ENCODE peak calls at places on chromosomes 12 and 14, in seven cellular contexts. W, G, Y, Z, A, E and T are unnamed samples.

GRCh38 chr14:23068792-23069412 is 11.6 kb upstream of the CDH24 start:
- DNase-seq in Y (peak; percentile 90), E (peak; percentile 74), Z (peak; percentile 79), G (peak; percentile 92), W (no peak), A (peak; percentile 86), T (peak; percentile 95)

GRCh38 chr14:65382586-65382985 is 29.9 kb upstream of the FUT8 start:
- DNase-seq in A (no peak), Y (no peak), G (no peak), Z (no peak), W (no peak), E (no peak), T (no peak)

GRCh38 chr14:83664389-83664788 is 1865.6 kb upstream of the FLRT2 start:
- DNase-seq in Y (no peak), A (no peak), E (no peak), W (no peak), Z (no peak), G (no peak), T (no peak)

GRCh38 chr12:43766291-43766690 is 7.5 kb downstream of the IRAK4 start:
- DNase-seq in G (no peak), A (no peak), Z (no peak), Y (no peak), W (no peak), E (no peak), T (peak; percentile 19)

GRCh38 chr12:5022465-5023061 is 21.1 kb upstream of the KCNA5 start:
- DNase-seq in E (no peak), Y (peak; percentile 26), A (peak; percentile 36), G (peak; percentile 25), Z (no peak), W (no peak), T (peak; percentile 34)

GRCh38 chr12:108305520-108305919 is 33.6 kb downstream of the CMKLR1 start:
- DNase-seq in A (peak; percentile 68), W (no peak), G (peak; percentile 79), E (peak; percentile 66), Y (peak; percentile 60), Z (peak; percentile 78), T (peak; percentile 88)

GRCh38 chr12:103698752-103699540 is 111.9 kb downstream of the STAB2 start:
- DNase-seq in G (no peak), A (no peak), Z (no peak), W (no peak), E (no peak), Y (no peak), T (no peak)

GRCh38 chr14:23660290-23661226 is 24.4 kb downstream of the DHRS2 start:
- DNase-seq in Y (no peak), W (no peak), A (no peak), Z (peak; percentile 55), G (no peak), E (peak; percentile 69), T (no peak)

GRCh38 chr12:111426341-111427185 is 20.8 kb downstream of the SH2B3 start:
- DNase-seq in Z (no peak), Y (no peak), G (no peak), W (no peak), E (no peak), A (peak; percentile 59), T (no peak)

GRCh38 chr14:100472094-100472455 is 115.1 kb downstream of the BEGAIN start:
- DNase-seq in E (no peak), G (no peak), Y (no peak), A (no peak), W (no peak), Z (no peak), T (no peak)

GRCh38 chr12:46263140-46264017 is 5.5 kb downstream of the SLC38A1 start:
- DNase-seq in G (no peak), A (no peak), Z (no peak), E (no peak), W (no peak), Y (no peak), T (no peak)

GRCh38 chr14:22471545-22472121 is 117.4 kb downstream of the DAD1 start:
- DNase-seq in Z (peak; percentile 68), Y (no peak), A (peak; percentile 46), G (peak; percentile 65), W (no peak), E (peak; percentile 24), T (peak; percentile 53)

GRCh38 chr12:103542078-103542477 is 45.0 kb upstream of the STAB2 start:
- DNase-seq in Z (no peak), E (no peak), Y (no peak), A (no peak), G (no peak), W (no peak), T (no peak)

GRCh38 chr12:39427360-39427808 is 15.5 kb downstream of the KIF21A start:
- DNase-seq in A (no peak), E (no peak), Z (no peak), G (no peak), Y (no peak), W (no peak), T (peak; percentile 10)

GRCh38 chr12:12941450-12942350 is 10.3 kb downstream of the GPRC5D start:
- DNase-seq in W (no peak), Z (no peak), Y (no peak), E (no peak), A (no peak), G (no peak), T (no peak)

GRCh38 chr12:56152132-56152755 is at the start of gene MYL6B:
- DNase-seq in G (peak; percentile 93), W (peak; percentile 90), Z (peak; percentile 94), Y (peak; percentile 79), E (peak; percentile 89), A (peak; percentile 96), T (peak; percentile 91)

GRCh38 chr12:14238224-14238792 is 127.2 kb upstream of the ATF7IP start:
- DNase-seq in A (no peak), Y (peak; percentile 36), G (peak; percentile 57), E (no peak), Z (no peak), W (no peak), T (peak; percentile 62)

GRCh38 chr12:14239350-14239934 is 126.0 kb upstream of the ATF7IP start:
- DNase-seq in Z (no peak), E (no peak), G (peak; percentile 24), Y (no peak), W (peak; percentile 78), A (no peak), T (peak; percentile 74)

GRCh38 chr12:14240873-14241220 is 124.6 kb upstream of the ATF7IP start:
- DNase-seq in W (no peak), E (no peak), Z (no peak), A (no peak), Y (no peak), G (no peak), T (no peak)

GRCh38 chr12:14243941-14244340 is 121.5 kb upstream of the ATF7IP start:
- DNase-seq in W (no peak), Y (no peak), Z (no peak), G (no peak), E (no peak), A (no peak), T (no peak)

DNA sequence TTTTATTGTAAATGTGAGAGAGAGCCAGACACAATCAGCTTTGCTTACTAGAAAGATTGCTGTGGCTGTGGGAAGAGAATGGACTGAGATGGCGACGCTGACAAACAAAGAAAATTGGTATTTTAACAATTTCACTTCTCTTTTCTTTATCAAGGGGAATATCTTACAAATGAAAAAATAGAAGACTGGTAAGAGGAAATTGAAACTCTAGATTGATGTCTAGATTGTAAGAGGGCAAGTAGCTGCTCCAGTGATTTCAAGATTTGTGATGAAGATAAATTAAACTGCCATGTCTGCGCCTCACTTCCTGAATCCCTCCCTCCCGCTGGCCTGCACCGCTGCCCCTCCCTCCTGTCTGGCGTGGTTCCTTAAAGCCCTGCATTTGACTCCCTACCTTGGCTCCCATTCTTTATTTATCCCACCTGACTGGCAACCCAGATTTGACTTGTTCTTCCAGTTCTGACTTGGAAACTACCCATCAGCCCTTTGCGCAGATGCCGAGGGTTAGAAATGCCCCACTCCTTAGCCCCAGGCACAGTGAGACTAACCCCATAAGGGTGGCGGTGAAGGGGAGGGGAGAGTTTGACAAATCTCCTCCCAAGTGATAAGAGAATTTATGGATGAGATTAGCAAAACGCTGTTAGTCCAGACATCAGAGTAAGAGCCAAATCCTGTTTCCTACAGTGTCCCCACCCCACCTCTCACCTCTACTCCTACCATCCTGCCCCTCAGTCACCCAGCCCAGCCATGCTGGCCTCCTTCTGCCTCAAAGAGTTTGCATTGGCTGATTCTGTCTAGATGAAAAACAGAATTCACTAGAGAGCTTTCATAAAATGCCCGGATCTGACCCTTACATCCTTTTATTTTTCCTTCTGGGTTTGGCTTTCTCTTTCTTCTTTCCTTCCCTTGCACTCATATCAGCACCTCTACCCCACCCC is 125.3 kb upstream of the ATF7IP start:
- DNase-seq in W (peak; percentile 83), E (no peak), Y (no peak), A (peak; percentile 50), Z (no peak), G (no peak), T (no peak)
- H3K4me3 ChIP-seq in W (peak overlapping the region; percentile 49), E (no peak overlapping the region), Y (no peak overlapping the region), A (no peak overlapping the region), Z (no peak overlapping the region), G (no peak overlapping the region), T (no peak overlapping the region)

GRCh38 chr12:102119674-102120563 is at the start of the genes NUP37 and PARPBP:
- DNase-seq in G (peak; percentile 88), Z (peak; percentile 96), A (peak; percentile 91), W (peak; percentile 95), Y (peak; percentile 63), E (peak; percentile 82), T (peak; percentile 88)

GRCh38 chr12:102120564-102120873 is 536 bp downstream of the PARPBP start:
- DNase-seq in A (no peak), W (no peak), Z (no peak), Y (no peak), E (no peak), G (no peak), T (no peak)

GRCh38 chr12:102118874-102119273 is 1.0 kb downstream of the NUP37 start:
- DNase-seq in E (no peak), W (no peak), A (no peak), G (no peak), Y (no peak), Z (no peak), T (no peak)

GRCh38 chr12:102116392-102116791 is 3.5 kb downstream of the NUP37 start:
- DNase-seq in A (no peak), E (no peak), Z (no peak), G (no peak), Y (no peak), W (no peak), T (no peak)

DNA sequence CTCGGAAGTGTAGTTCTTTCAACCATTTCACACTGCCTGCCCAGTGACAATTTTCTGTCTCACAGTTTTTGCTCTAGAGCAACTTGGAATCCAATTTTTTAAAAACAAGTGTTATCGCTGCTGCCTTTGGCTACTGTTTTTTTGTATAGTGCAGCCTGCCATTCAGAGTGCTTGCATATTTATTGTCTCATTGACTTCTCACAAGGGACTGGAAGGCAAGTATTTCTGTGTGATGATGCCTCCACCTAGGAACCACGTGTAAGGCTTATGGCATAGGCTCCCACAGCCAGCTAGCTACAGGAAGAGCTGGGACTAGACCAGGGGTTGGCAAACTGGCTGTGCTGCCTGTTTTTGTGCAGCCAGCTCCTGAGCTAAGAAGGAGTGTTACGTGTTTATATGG is 903 bp downstream of the PARPBP start:
- DNase-seq in E (no peak), G (peak; percentile 18), Y (no peak), Z (no peak), A (no peak), W (no peak), T (peak; percentile 30)
- H3K4me3 ChIP-seq in E (no peak overlapping the region), G (peak overlapping the region; percentile 87), Y (peak overlapping the region; percentile 92), Z (peak overlapping the region; percentile 85), A (peak overlapping the region; percentile 90), W (peak overlapping the region; percentile 96), T (peak overlapping the region; percentile 87)

GRCh38 chr14:103624860-103625259 is 4.2 kb upstream of the KLC1 start:
- DNase-seq in Z (no peak), Y (no peak), W (peak; percentile 34), E (no peak), A (peak; percentile 70), G (peak; percentile 36), T (peak; percentile 69)
- H3K4me3 ChIP-seq in Z (no peak overlapping the region), Y (no peak overlapping the region), W (peak overlapping the region; percentile 4), E (no peak overlapping the region), A (no peak overlapping the region), G (no peak overlapping the region), T (no peak overlapping the region)

GRCh38 chr14:102590667-102591099 is 1.8 kb upstream of the RCOR1 start:
- DNase-seq in G (peak; percentile 28), E (peak; percentile 39), Y (no peak), A (peak; percentile 26), W (no peak), Z (peak; percentile 43), T (peak; percentile 42)
- H3K4me3 ChIP-seq in G (peak overlapping the region; percentile 77), E (peak overlapping the region; percentile 75), Y (peak overlapping the region; percentile 91), A (no peak overlapping the region), W (peak overlapping the region; percentile 83), Z (peak overlapping the region; percentile 89), T (peak overlapping the region; percentile 80)